ENCODE peak calls at places on chromosomes 12 and 14, in four cellular contexts. One of them, this sample, is unnamed.

GRCh38 chr14:77498984-77499527 is 440 bp upstream of the ISM2 start:
- DNase-seq in SW 1271: no peak
- DNase-seq in CD4-positive, CD25-positive, alpha-beta regulatory T cell: no peak
- DNase-seq in hypothalamus: no peak
- DNase-seq in this sample: no peak

GRCh38 chr14:23248601-23249000 is 10.9 kb downstream of the RNF212B start:
- DNase-seq in SW 1271: no peak
- DNase-seq in CD4-positive, CD25-positive, alpha-beta regulatory T cell: no peak
- DNase-seq in hypothalamus: no peak
- DNase-seq in this sample: no peak

GRCh38 chr12:57616383-57617101 is 5.3 kb downstream of the ARHGEF25 start:
- DNase-seq in SW 1271: no peak
- DNase-seq in CD4-positive, CD25-positive, alpha-beta regulatory T cell: no peak
- DNase-seq in hypothalamus: no peak
- DNase-seq in this sample: no peak

GRCh38 chr12:82627799-82628198 is 58.9 kb upstream of the TMTC2 start:
- DNase-seq in SW 1271: no peak
- DNase-seq in CD4-positive, CD25-positive, alpha-beta regulatory T cell: no peak
- DNase-seq in hypothalamus: no peak
- DNase-seq in this sample: no peak

GRCh38 chr14:71666579-71667145 is 265.6 kb upstream of the RGS6 start:
- DNase-seq in SW 1271: no peak
- DNase-seq in CD4-positive, CD25-positive, alpha-beta regulatory T cell: no peak
- DNase-seq in hypothalamus: no peak
- DNase-seq in this sample: no peak

GRCh38 chr12:72236071-72236705 is 36.0 kb upstream of the TRHDE start:
- DNase-seq in SW 1271: no peak
- DNase-seq in CD4-positive, CD25-positive, alpha-beta regulatory T cell: no peak
- DNase-seq in hypothalamus: no peak
- DNase-seq in this sample: no peak

GRCh38 chr12:116142936-116143882 is 134.3 kb downstream of the MED13L start:
- DNase-seq in SW 1271: peak
- DNase-seq in CD4-positive, CD25-positive, alpha-beta regulatory T cell: peak
- DNase-seq in hypothalamus: no peak
- DNase-seq in this sample: no peak

GRCh38 chr12:113222730-113223531 is 1.7 kb downstream of the TPCN1 start:
- DNase-seq in SW 1271: peak
- DNase-seq in CD4-positive, CD25-positive, alpha-beta regulatory T cell: peak
- DNase-seq in hypothalamus: no peak
- DNase-seq in this sample: no peak

GRCh38 chr14:66003082-66003740 is 483.0 kb upstream of the CCDC196 start:
- DNase-seq in SW 1271: no peak
- DNase-seq in CD4-positive, CD25-positive, alpha-beta regulatory T cell: no peak
- DNase-seq in hypothalamus: no peak
- DNase-seq in this sample: no peak

GRCh38 chr12:57147641-57147944 is 174 bp upstream of the LRP1-AS start:
- DNase-seq in SW 1271: no peak
- DNase-seq in CD4-positive, CD25-positive, alpha-beta regulatory T cell: no peak
- DNase-seq in hypothalamus: no peak
- DNase-seq in this sample: no peak

GRCh38 chr12:23093488-23093887 is 468.5 kb downstream of the ETNK1 start:
- DNase-seq in SW 1271: no peak
- DNase-seq in CD4-positive, CD25-positive, alpha-beta regulatory T cell: no peak
- DNase-seq in hypothalamus: no peak
- DNase-seq in this sample: no peak

GRCh38 chr12:71627438-71628002 is 36.1 kb downstream of the ZFC3H1 start:
- DNase-seq in SW 1271: no peak
- DNase-seq in CD4-positive, CD25-positive, alpha-beta regulatory T cell: no peak
- DNase-seq in hypothalamus: no peak
- DNase-seq in this sample: no peak

GRCh38 chr12:72077111-72077820 is 138.6 kb downstream of the TPH2 start:
- DNase-seq in SW 1271: no peak
- DNase-seq in CD4-positive, CD25-positive, alpha-beta regulatory T cell: no peak
- DNase-seq in hypothalamus: no peak
- DNase-seq in this sample: no peak

GRCh38 chr14:21107360-21107781 is 6.5 kb downstream of the TMEM253 start:
- DNase-seq in SW 1271: no peak
- DNase-seq in CD4-positive, CD25-positive, alpha-beta regulatory T cell: no peak
- DNase-seq in hypothalamus: no peak
- DNase-seq in this sample: no peak

GRCh38 chr14:99320105-99320572 is 48.1 kb upstream of the BCL11B start:
- DNase-seq in SW 1271: no peak
- DNase-seq in CD4-positive, CD25-positive, alpha-beta regulatory T cell: peak
- DNase-seq in hypothalamus: no peak
- DNase-seq in this sample: peak

GRCh38 chr12:62196146-62196545 is 64.1 kb upstream of the USP15 start:
- DNase-seq in SW 1271: no peak
- DNase-seq in CD4-positive, CD25-positive, alpha-beta regulatory T cell: no peak
- DNase-seq in hypothalamus: no peak
- DNase-seq in this sample: no peak

GRCh38 chr14:93035917-93036651 is 79.6 kb downstream of the ITPK1 start:
- DNase-seq in SW 1271: no peak
- DNase-seq in CD4-positive, CD25-positive, alpha-beta regulatory T cell: no peak
- DNase-seq in hypothalamus: peak
- DNase-seq in this sample: no peak

GRCh38 chr12:108596854-108597558 is 878 bp downstream of the TMEM119 start:
- DNase-seq in SW 1271: no peak
- DNase-seq in CD4-positive, CD25-positive, alpha-beta regulatory T cell: no peak
- DNase-seq in hypothalamus: no peak
- DNase-seq in this sample: peak

GRCh38 chr14:60245316-60246177 is 3.5 kb upstream of the PPM1A start:
- DNase-seq in SW 1271: no peak
- DNase-seq in CD4-positive, CD25-positive, alpha-beta regulatory T cell: no peak
- DNase-seq in hypothalamus: no peak
- DNase-seq in this sample: no peak

GRCh38 chr14:50364792-50365191 is 31.9 kb downstream of the CDKL1 start:
- DNase-seq in SW 1271: no peak
- DNase-seq in CD4-positive, CD25-positive, alpha-beta regulatory T cell: no peak
- DNase-seq in hypothalamus: no peak
- DNase-seq in this sample: no peak

GRCh38 chr14:105532735-105533141 is 6.4 kb downstream of the TMEM121 start:
- DNase-seq in SW 1271: no peak
- DNase-seq in CD4-positive, CD25-positive, alpha-beta regulatory T cell: no peak
- DNase-seq in hypothalamus: no peak
- DNase-seq in this sample: peak

GRCh38 chr14:100824946-100825690 is 800 bp upstream of the MEG3 start:
- DNase-seq in SW 1271: no peak
- DNase-seq in CD4-positive, CD25-positive, alpha-beta regulatory T cell: no peak
- DNase-seq in hypothalamus: no peak
- DNase-seq in this sample: no peak

GRCh38 chr12:26271024-26271423 is 75.7 kb downstream of the SSPN start:
- DNase-seq in SW 1271: no peak
- DNase-seq in CD4-positive, CD25-positive, alpha-beta regulatory T cell: no peak
- DNase-seq in hypothalamus: no peak
- DNase-seq in this sample: no peak

GRCh38 chr12:122182887-122183587 is at the start of gene LRRC43:
- DNase-seq in SW 1271: no peak
- DNase-seq in CD4-positive, CD25-positive, alpha-beta regulatory T cell: peak
- DNase-seq in hypothalamus: peak
- DNase-seq in this sample: peak

GRCh38 chr12:123713398-123714301 is 1.5 kb downstream of the ATP6V0A2 start:
- DNase-seq in SW 1271: no peak
- DNase-seq in CD4-positive, CD25-positive, alpha-beta regulatory T cell: peak
- DNase-seq in hypothalamus: no peak
- DNase-seq in this sample: no peak

GRCh38 chr14:51525705-51526104 is 126.0 kb upstream of the FRMD6 start:
- DNase-seq in SW 1271: no peak
- DNase-seq in CD4-positive, CD25-positive, alpha-beta regulatory T cell: no peak
- DNase-seq in hypothalamus: no peak
- DNase-seq in this sample: no peak

GRCh38 chr12:127401005-127401404 is 866.0 kb upstream of the TMEM132C start:
- DNase-seq in SW 1271: no peak
- DNase-seq in CD4-positive, CD25-positive, alpha-beta regulatory T cell: no peak
- DNase-seq in hypothalamus: no peak
- DNase-seq in this sample: no peak

GRCh38 chr14:23916446-23916845 is 37.1 kb upstream of the DHRS4 start:
- DNase-seq in SW 1271: no peak
- DNase-seq in CD4-positive, CD25-positive, alpha-beta regulatory T cell: no peak
- DNase-seq in hypothalamus: no peak
- DNase-seq in this sample: no peak

GRCh38 chr14:50830932-50831703 is at the start of gene NIN:
- DNase-seq in SW 1271: peak
- DNase-seq in CD4-positive, CD25-positive, alpha-beta regulatory T cell: peak
- DNase-seq in hypothalamus: peak
- DNase-seq in this sample: peak

GRCh38 chr12:78641837-78642423 is 222.6 kb upstream of the SYT1 start:
- DNase-seq in SW 1271: no peak
- DNase-seq in CD4-positive, CD25-positive, alpha-beta regulatory T cell: no peak
- DNase-seq in hypothalamus: no peak
- DNase-seq in this sample: peak